ENCODE peak calls at places on chromosomes 12 and 14, in seven cellular contexts. I is stimulated activated CD8-positive, alpha-beta memory T cell treated with anti-CD3 and anti-CD28 coated beads, Interleukin-4, amount 100 ng/mL, for 4 hours; O is M059J; W is NCI-H460; C is D341Med; Z is cardiac septum; M is activated CD8-positive, alpha-beta memory T cell treated with anti-CD3 and anti-CD28 coated beads for 1 hour. B is an unnamed sample.

GRCh38 chr12:58364389-58365086 is 423.2 kb downstream of the ATP23 start:
- DNase-seq in I (no peak), O (peak; percentile 99), W (no peak), C (no peak), Z (no peak), M (no peak), B (no peak)

GRCh38 chr12:16269941-16270340 is 7.5 kb downstream of the SLC15A5 start:
- DNase-seq in I (no peak), O (no peak), W (no peak), C (no peak), Z (no peak), M (no peak), B (no peak)

GRCh38 chr14:87772854-87773253 is 220.1 kb downstream of the GALC start:
- DNase-seq in I (no peak), O (no peak), W (no peak), C (no peak), Z (no peak), M (no peak), B (no peak)

GRCh38 chr12:34602213-34602940 is 580.1 kb downstream of the ALG10 start:
- DNase-seq in I (no peak), O (no peak), W (no peak), C (peak; percentile 5), Z (peak; percentile 55), M (no peak), B (no peak)

GRCh38 chr14:96648506-96649326 is 146.5 kb downstream of the PAPOLA start:
- DNase-seq in I (no peak), O (no peak), W (no peak), C (peak; percentile 9), Z (no peak), M (no peak), B (no peak)

GRCh38 chr12:94972795-94973194 is 30.7 kb downstream of the NDUFA12 start:
- DNase-seq in I (no peak), O (no peak), W (no peak), C (no peak), Z (no peak), M (no peak), B (no peak)

GRCh38 chr14:69153848-69154208 is 909 bp upstream of the DCAF5 start:
- DNase-seq in I (no peak), O (peak; percentile 29), W (no peak), C (no peak), Z (peak; percentile 77), M (no peak), B (peak; percentile 24)

GRCh38 chr12:116354950-116355779 is 77.7 kb upstream of the MED13L start:
- DNase-seq in I (no peak), O (no peak), W (no peak), C (no peak), Z (no peak), M (no peak), B (no peak)

GRCh38 chr12:62785941-62786559 is 148.9 kb downstream of the PPM1H start:
- DNase-seq in I (no peak), O (peak; percentile 99), W (peak; percentile 76), C (no peak), Z (no peak), M (no peak), B (no peak)